ENCODE peak calls at places on chromosome 10, in eight cellular contexts. V is HepG2; B is CD4-positive, alpha-beta T cell; U is stimulated activated naive CD8-positive, alpha-beta T cell treated with anti-CD3 and anti-CD28 coated beads, Interleukin-15, Interleukin-2, amounts not matched to agents 100 U/mL and 50 U/mL, for 24 hours; J is psoas muscle; Z is RWPE2; G is right cardiac atrium; L is central memory CD8-positive, alpha-beta T cell. K is an unnamed sample.

GRCh38 chr10:7053195-7053594 is 357.6 kb downstream of the SFMBT2 start:
- ATAC-seq in V (no peak), B (no peak), U (no peak), J (no peak), Z (no peak), G (no peak), L (no peak), K (no peak)

GRCh38 chr10:125134483-125134848 is 25.9 kb downstream of the CTBP2 start:
- ATAC-seq in V (no peak), B (no peak), U (no peak), J (no peak), Z (no peak), G (no peak), L (no peak), K (peak)

GRCh38 chr10:102120987-102121738 is 995 bp upstream of the LDB1 start:
- ATAC-seq in V (no peak), B (no peak), U (no peak), J (peak), Z (peak), G (peak), L (no peak), K (peak)

GRCh38 chr10:28535846-28536245 is 2.9 kb downstream of the WAC start:
- ATAC-seq in V (no peak), B (no peak), U (no peak), J (no peak), Z (no peak), G (no peak), L (no peak), K (no peak)

GRCh38 chr10:100101526-100102076 is 19.9 kb upstream of the CPN1 start:
- ATAC-seq in V (peak), B (no peak), U (no peak), J (no peak), Z (peak), G (no peak), L (no peak), K (no peak)

GRCh38 chr10:4767033-4767814 is 58.8 kb upstream of the AKR1E2 start:
- ATAC-seq in V (no peak), B (no peak), U (no peak), J (peak), Z (no peak), G (peak), L (no peak), K (no peak)

GRCh38 chr10:35505241-35505873 is 99.8 kb upstream of the GJD4 start:
- ATAC-seq in V (peak), B (no peak), U (no peak), J (no peak), Z (no peak), G (no peak), L (no peak), K (no peak)

GRCh38 chr10:35413985-35414861 is 77.9 kb downstream of the CCNY start:
- ATAC-seq in V (no peak), B (peak), U (peak), J (no peak), Z (no peak), G (no peak), L (no peak), K (peak)

GRCh38 chr10:109851595-109851994 is 71.7 kb downstream of the XPNPEP1 start:
- ATAC-seq in V (no peak), B (no peak), U (no peak), J (no peak), Z (no peak), G (no peak), L (no peak), K (no peak)

GRCh38 chr10:21298686-21299085 is 226.8 kb downstream of the SKIDA1 start:
- ATAC-seq in V (no peak), B (no peak), U (no peak), J (no peak), Z (no peak), G (no peak), L (no peak), K (no peak)

GRCh38 chr10:124527996-124528395 is 66.4 kb downstream of the LHPP start:
- ATAC-seq in V (no peak), B (no peak), U (no peak), J (no peak), Z (no peak), G (no peak), L (no peak), K (no peak)

GRCh38 chr10:59057350-59057749 is 119.1 kb upstream of the PHYHIPL start:
- ATAC-seq in V (peak), B (no peak), U (no peak), J (no peak), Z (no peak), G (peak), L (no peak), K (no peak)

GRCh38 chr10:78805176-78805575 is 263.6 kb upstream of the ZMIZ1 start:
- ATAC-seq in V (no peak), B (no peak), U (no peak), J (peak), Z (peak), G (peak), L (no peak), K (no peak)

GRCh38 chr10:69479737-69480412 is 28.6 kb downstream of the TSPAN15 start:
- ATAC-seq in V (no peak), B (no peak), U (no peak), J (peak), Z (no peak), G (peak), L (no peak), K (no peak)

GRCh38 chr10:128268015-128268722 is 141.9 kb upstream of the MKI67 start:
- ATAC-seq in V (peak), B (no peak), U (no peak), J (no peak), Z (peak), G (peak), L (no peak), K (no peak)

GRCh38 chr10:352476-353235 is 217.4 kb downstream of the ZMYND11 start:
- ATAC-seq in V (no peak), B (no peak), U (peak), J (no peak), Z (no peak), G (no peak), L (peak), K (no peak)

GRCh38 chr10:113179270-113179669 is 229.2 kb downstream of the TCF7L2 start:
- ATAC-seq in V (no peak), B (no peak), U (no peak), J (no peak), Z (no peak), G (peak), L (no peak), K (no peak)

GRCh38 chr10:27147701-27148100 is 6.5 kb downstream of the YME1L1 start:
- ATAC-seq in V (no peak), B (no peak), U (no peak), J (peak), Z (no peak), G (peak), L (no peak), K (no peak)

GRCh38 chr10:24908793-24909423 is 43.5 kb downstream of the PRTFDC1 start:
- ATAC-seq in V (no peak), B (no peak), U (peak), J (no peak), Z (peak), G (peak), L (no peak), K (peak)

GRCh38 chr10:125257521-125258105 is 97.2 kb upstream of the CTBP2 start:
- ATAC-seq in V (no peak), B (no peak), U (no peak), J (no peak), Z (no peak), G (no peak), L (no peak), K (no peak)

GRCh38 chr10:80289451-80290287 is at the start of gene MAT1A:
- ATAC-seq in V (peak), B (no peak), U (no peak), J (no peak), Z (peak), G (peak), L (no peak), K (peak)

GRCh38 chr10:14507156-14507555 is 176.4 kb upstream of the FRMD4A start:
- ATAC-seq in V (no peak), B (peak), U (peak), J (no peak), Z (no peak), G (no peak), L (peak), K (no peak)

GRCh38 chr10:97542169-97543024 is 30.2 kb upstream of the ANKRD2 start:
- ATAC-seq in V (peak), B (no peak), U (peak), J (peak), Z (peak), G (peak), L (no peak), K (peak)

GRCh38 chr10:71753091-71753959 is 20.0 kb downstream of the VSIR start:
- ATAC-seq in V (peak), B (no peak), U (no peak), J (no peak), Z (no peak), G (no peak), L (no peak), K (no peak)

GRCh38 chr10:97065686-97066679 is 119.8 kb downstream of the SLIT1 start:
- ATAC-seq in V (no peak), B (no peak), U (no peak), J (no peak), Z (no peak), G (no peak), L (no peak), K (no peak)

GRCh38 chr10:131207176-131207575 is 104.3 kb downstream of the TCERG1L start:
- ATAC-seq in V (no peak), B (no peak), U (no peak), J (no peak), Z (no peak), G (no peak), L (no peak), K (no peak)

GRCh38 chr10:98295401-98295811 is 27.4 kb upstream of the LOXL4 start:
- ATAC-seq in V (no peak), B (no peak), U (no peak), J (no peak), Z (no peak), G (peak), L (peak), K (peak)

GRCh38 chr10:58661336-58661735 is 148.7 kb downstream of the BICC1 start:
- ATAC-seq in V (no peak), B (no peak), U (no peak), J (no peak), Z (peak), G (no peak), L (no peak), K (no peak)

GRCh38 chr10:34169677-34170076 is 645.4 kb downstream of the PARD3 start:
- ATAC-seq in V (no peak), B (no peak), U (no peak), J (no peak), Z (no peak), G (no peak), L (no peak), K (no peak)